ENCODE peak calls at places on chromosomes 1 and 21, in four cellular contexts. C is CD4-positive, CD25-positive, alpha-beta regulatory T cell; I is spleen; N is tibial artery. J is an unnamed sample.

GRCh38 chr1:215899901-215900300 is 332.8 kb downstream of the KCTD3 start:
- DNase-seq in N (no peak), I (no peak), C (no peak), J (no peak)

GRCh38 chr1:182149411-182149965 is 88.0 kb upstream of the ZNF648 start:
- DNase-seq in N (peak; percentile 73), I (no peak), C (no peak), J (no peak)

GRCh38 chr1:34356862-34357261 is 180.2 kb downstream of the C1orf94 start:
- DNase-seq in N (no peak), I (no peak), C (no peak), J (no peak)

GRCh38 chr1:240092301-240093119 is 827 bp downstream of the FMN2 start:
- DNase-seq in C (no peak), I (no peak), N (no peak), J (no peak)

GRCh38 chr21:39685236-39685635 is 59.7 kb upstream of the IGSF5 start:
- DNase-seq in N (no peak), C (no peak), I (no peak), J (peak; percentile 62)

GRCh38 chr1:182248721-182249120 is 142.9 kb downstream of the GLUL start:
- DNase-seq in C (no peak), N (no peak), I (no peak), J (no peak)

GRCh38 chr1:84272401-84272800 is 29.1 kb upstream of the SAMD13 start:
- DNase-seq in C (no peak), N (no peak), I (no peak), J (peak; percentile 94)

GRCh38 chr1:116374340-116375164 is 1.5 kb downstream of the ATP1A1 start:
- DNase-seq in N (no peak), C (peak; percentile 38), I (peak; percentile 76), J (peak; percentile 64)

GRCh38 chr1:242524571-242525359 is at the start of gene PLD5:
- DNase-seq in I (peak; percentile 71), C (no peak), N (no peak), J (no peak)

GRCh38 chr1:159089184-159089791 is 12.7 kb upstream of the AIM2 start:
- DNase-seq in N (no peak), C (peak; percentile 34), I (no peak), J (peak; percentile 33)

GRCh38 chr1:108617724-108618056 is 43.2 kb downstream of the HENMT1 start:
- DNase-seq in I (no peak), N (no peak), C (no peak), J (no peak)

GRCh38 chr1:218108034-218108433 is 177.1 kb upstream of the RRP15 start:
- DNase-seq in N (no peak), I (no peak), C (no peak), J (no peak)

GRCh38 chr1:230087722-230088115 is 20.7 kb downstream of the GALNT2 start:
- DNase-seq in C (no peak), I (no peak), N (no peak), J (no peak)

GRCh38 chr1:107875689-107876088 is 89.3 kb downstream of the VAV3 start:
- DNase-seq in C (no peak), I (no peak), N (no peak), J (no peak)

GRCh38 chr1:205849619-205850355 is at the start of gene PM20D1:
- DNase-seq in C (peak; percentile 84), I (peak; percentile 90), N (peak; percentile 79), J (peak; percentile 79)

GRCh38 chr21:26850116-26850643 is 5.0 kb upstream of the ADAMTS1 start:
- DNase-seq in N (no peak), C (no peak), I (no peak), J (peak; percentile 33)

DNA sequence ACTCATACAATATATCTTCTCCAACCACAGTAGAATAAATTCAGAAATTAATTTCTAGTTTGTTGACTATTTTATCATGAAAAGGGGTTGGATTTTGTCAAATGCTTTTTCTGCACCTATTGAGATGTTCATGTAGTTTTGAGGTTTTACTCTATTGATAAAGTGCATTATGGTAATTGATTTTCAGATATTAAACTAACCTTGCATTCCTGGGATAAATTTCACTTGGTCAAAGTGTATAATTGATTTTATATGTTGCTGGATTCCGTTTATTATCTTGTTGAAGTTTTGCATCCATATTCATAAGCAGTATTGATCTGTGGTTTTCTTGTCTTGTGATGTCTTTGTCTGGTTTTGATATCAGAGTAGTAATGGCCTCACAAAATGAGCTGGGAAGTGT is 34.4 kb upstream of the HYI start:
- DNase-seq in C (no peak), N (no peak), I (no peak), J (no peak)
- H3K4me1 ChIP-seq in C (no peaks in the 10 kb centered on the region), N (no peaks in the 10 kb centered on the region), I (no peaks in the 10 kb centered on the region), J (no peaks in the 10 kb centered on the region)

DNA sequence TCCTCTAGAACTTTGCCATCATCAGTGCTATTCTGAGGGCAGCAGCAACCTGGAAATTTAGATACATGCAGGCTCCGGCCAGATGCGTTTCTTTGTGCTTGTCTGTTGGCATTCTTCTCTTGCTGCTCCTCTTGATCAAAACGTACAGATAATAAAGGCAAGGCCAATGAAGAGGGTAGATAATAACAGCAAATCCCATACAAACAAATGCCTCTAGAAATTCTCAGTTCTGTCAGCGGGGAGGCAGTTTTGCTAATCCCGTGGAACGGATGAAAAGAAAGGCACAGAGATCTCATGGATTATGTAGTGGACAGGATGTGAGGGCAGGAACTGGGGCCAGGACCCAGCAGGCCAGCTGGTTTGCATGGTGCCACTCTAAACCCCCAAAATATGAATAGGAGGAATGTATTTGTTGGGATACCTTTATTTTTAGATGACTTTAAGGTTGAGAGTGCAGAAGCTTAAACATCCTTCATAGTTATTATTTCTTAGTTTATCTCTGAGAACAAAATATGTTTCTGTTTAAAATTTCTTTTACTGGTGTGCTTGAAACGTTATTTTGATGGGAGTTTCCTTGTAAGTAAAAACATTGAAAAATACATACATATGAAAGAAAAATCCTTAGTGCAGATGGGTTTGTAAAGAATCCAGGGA is 1.5 kb downstream of the ITSN1 start:
- DNase-seq in C (peak; percentile 9), N (no peak), I (no peak), J (no peak)
- H3K27ac ChIP-seq in C (no peak overlapping the region), N (peak overlapping the region; percentile 90), I (peak overlapping the region; percentile 92), J (peak overlapping the region; percentile 82)

DNA sequence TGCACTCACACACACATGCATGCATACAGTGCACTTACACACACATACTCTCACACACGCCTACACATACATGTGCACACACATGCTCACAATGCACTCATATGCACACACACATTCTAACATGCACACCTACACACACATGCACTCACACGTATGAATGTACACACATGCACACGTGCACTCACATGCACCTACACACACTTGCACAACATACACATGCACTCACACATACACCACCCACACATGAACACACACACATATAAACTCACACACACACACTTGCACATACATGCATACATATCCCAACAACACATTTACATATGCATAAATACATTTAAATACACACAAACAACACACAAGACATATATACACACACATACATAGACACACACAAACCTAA is 30.6 kb downstream of the OBSCN start:
- DNase-seq in I (no peak), C (no peak), N (no peak), J (no peak)
- H3K9me3 ChIP-seq in I (peaks cover 38% of the 10 kb centered on the region), C (peaks cover 23% of the 10 kb centered on the region), N (peaks cover 5% of the 10 kb centered on the region), J (peaks cover 4% of the 10 kb centered on the region)

DNA sequence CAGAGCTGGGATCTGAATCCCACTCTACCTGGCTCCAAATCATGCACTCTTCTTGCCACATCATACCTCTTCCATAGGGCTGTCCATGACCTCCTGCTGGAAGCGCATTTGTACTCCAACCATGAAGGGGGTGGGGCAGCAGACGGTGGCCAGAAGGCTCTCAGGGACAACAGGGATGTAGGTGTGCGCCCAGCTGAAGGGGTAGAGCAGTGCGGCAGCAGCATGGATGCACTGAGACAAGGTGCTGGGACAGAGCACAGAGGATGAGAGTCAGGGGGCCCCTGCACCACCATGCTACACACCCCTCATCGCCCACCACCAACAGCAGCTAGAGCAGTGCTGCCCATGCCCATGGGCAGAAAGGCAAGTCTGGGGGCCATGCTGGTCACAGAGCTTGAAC is 8.4 kb downstream of the DENND2D start:
- DNase-seq in I (no peak), C (no peak), N (no peak), J (no peak)
- H3K4me1 ChIP-seq in I (peaks cover 100% of the 10 kb centered on the region), C (peaks cover 60% of the 10 kb centered on the region), N (no peaks in the 10 kb centered on the region), J (peaks cover 10% of the 10 kb centered on the region)

GRCh38 chr1:18912550-18912949 is 10.2 kb upstream of the ALDH4A1 start:
- DNase-seq in I (no peak), N (no peak), C (no peak), J (no peak)
- H3K27ac ChIP-seq in I (no peak overlapping the region), N (peak overlapping the region; percentile 75), C (peak overlapping the region; percentile 49), J (no peak overlapping the region)

DNA sequence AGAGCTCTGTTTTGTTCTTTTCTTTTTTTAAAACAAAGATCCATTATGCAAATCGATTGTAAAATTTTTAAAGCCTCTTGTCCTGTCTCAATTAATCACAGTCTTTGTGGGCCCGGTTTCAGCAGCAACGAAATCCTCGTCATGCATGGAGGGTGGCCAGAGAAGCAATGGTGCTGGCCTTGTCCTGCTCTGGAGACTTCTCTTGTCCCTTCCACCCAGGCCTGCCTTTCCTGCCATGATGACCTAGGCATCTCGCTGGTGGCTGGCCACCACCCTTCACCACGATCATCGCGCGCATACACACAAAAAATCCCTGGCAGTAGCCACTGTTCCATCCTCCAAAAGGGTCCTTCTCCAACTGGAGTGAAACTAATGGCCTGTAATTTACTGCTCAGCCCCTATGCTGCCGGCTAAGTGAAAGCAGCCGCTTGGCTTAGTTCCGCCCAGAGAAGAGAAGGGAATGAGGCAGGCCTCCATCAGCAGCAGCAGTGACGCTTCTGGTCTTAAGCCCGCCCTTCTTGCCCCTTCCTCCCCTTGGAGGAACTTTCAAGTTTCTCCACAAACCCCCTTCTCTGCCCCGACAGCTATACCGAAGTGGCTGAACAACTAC is 309.5 kb downstream of the NPHP4 start:
- DNase-seq in I (no peak), C (no peak), N (no peak), J (no peak)
- H3K9me3 ChIP-seq in I (no peaks in the 10 kb centered on the region), C (no peaks in the 10 kb centered on the region), N (no peaks in the 10 kb centered on the region), J (no peaks in the 10 kb centered on the region)

J was measured in small intestine.